ENCODE peak calls at places on chromosomes 1 and 21, in nine cellular contexts. K, A, O, G, C, L, Z, U and D are unnamed samples.

GRCh38 chr1:208541225-208541855 is 297.2 kb upstream of the PLXNA2 start:
- DNase-seq in L (no peak), C (no peak), K (no peak), U (no peak), Z (no peak), G (no peak), A (no peak), O (no peak), D (no peak)

GRCh38 chr1:162113419-162113818 is 43.9 kb downstream of the NOS1AP start:
- DNase-seq in C (no peak), Z (no peak), O (no peak), G (no peak), A (no peak), K (no peak), L (no peak), U (no peak), D (no peak)

GRCh38 chr21:41823166-41823565 is 56.0 kb downstream of the PRDM15 start:
- DNase-seq in O (no peak), Z (no peak), G (no peak), A (no peak), L (no peak), U (no peak), C (no peak), K (no peak), D (no peak)

GRCh38 chr1:110440877-110441276 is 10.1 kb upstream of the PROK1 start:
- DNase-seq in Z (no peak), K (no peak), O (no peak), A (no peak), U (no peak), L (no peak), C (no peak), G (no peak), D (no peak)

GRCh38 chr1:59414406-59415133 is 117.7 kb downstream of the FGGY start:
- DNase-seq in A (no peak), O (no peak), Z (no peak), L (no peak), G (no peak), U (no peak), K (no peak), C (no peak), D (no peak)

GRCh38 chr1:164087893-164088292 is 471.1 kb upstream of the PBX1 start:
- DNase-seq in U (no peak), G (no peak), C (no peak), K (no peak), Z (no peak), A (no peak), L (no peak), O (no peak), D (no peak)

GRCh38 chr1:89692601-89693503 is 59.9 kb downstream of the LRRC8C start:
- DNase-seq in K (no peak), Z (peak), U (no peak), L (peak), G (no peak), C (peak), O (no peak), A (no peak), D (no peak)

GRCh38 chr1:115976900-115977480 is 677 bp downstream of the SLC22A15 start:
- DNase-seq in G (no peak), A (no peak), O (no peak), U (no peak), C (no peak), Z (peak), L (no peak), K (no peak), D (no peak)

GRCh38 chr1:228497817-228498216 is 10.6 kb downstream of the RNF187 start:
- DNase-seq in A (no peak), O (no peak), C (no peak), L (no peak), G (peak), K (no peak), U (no peak), Z (no peak), D (no peak)

GRCh38 chr1:21822349-21822748 is 10.3 kb downstream of the LDLRAD2 start:
- DNase-seq in O (no peak), A (no peak), L (no peak), G (no peak), U (no peak), Z (no peak), C (no peak), K (no peak), D (no peak)